ENCODE peak calls at places on chromosomes 12 and 14, in four cellular contexts. One of them, this sample, is unnamed.

GRCh38 chr12:16347391-16348298 is at the start of gene MGST1:
- DNase-seq in GM12892: no peak
- DNase-seq in K562: peak
- DNase-seq in GM12891: peak
- DNase-seq in this sample: no peak

GRCh38 chr12:39490500-39491276 is 47.8 kb upstream of the KIF21A start:
- DNase-seq in GM12892: no peak
- DNase-seq in K562: peak
- DNase-seq in GM12891: no peak
- DNase-seq in this sample: no peak

GRCh38 chr12:118842753-118843335 is 138.5 kb upstream of the SRRM4 start:
- DNase-seq in GM12892: no peak
- DNase-seq in K562: no peak
- DNase-seq in GM12891: no peak
- DNase-seq in this sample: no peak

GRCh38 chr12:78584695-78585094 is 279.9 kb upstream of the SYT1 start:
- DNase-seq in GM12892: no peak
- DNase-seq in K562: peak
- DNase-seq in GM12891: no peak
- DNase-seq in this sample: no peak

GRCh38 chr12:6605425-6606330 is 1.5 kb downstream of the CHD4 start:
- DNase-seq in GM12892: no peak
- DNase-seq in K562: peak
- DNase-seq in GM12891: no peak
- DNase-seq in this sample: no peak

GRCh38 chr14:84403585-84403984 is 1126.4 kb upstream of the FLRT2 start:
- DNase-seq in GM12892: no peak
- DNase-seq in K562: no peak
- DNase-seq in GM12891: no peak
- DNase-seq in this sample: no peak

GRCh38 chr14:64808449-64808848 is 71.3 kb downstream of the SPTB start:
- DNase-seq in GM12892: no peak
- DNase-seq in K562: no peak
- DNase-seq in GM12891: no peak
- DNase-seq in this sample: no peak

GRCh38 chr14:51939211-51939705 is 50.1 kb upstream of the RTRAF start:
- DNase-seq in GM12892: no peak
- DNase-seq in K562: no peak
- DNase-seq in GM12891: no peak
- DNase-seq in this sample: no peak

GRCh38 chr12:29563636-29564035 is 66.2 kb upstream of the OVCH1 start:
- DNase-seq in GM12892: no peak
- DNase-seq in K562: no peak
- DNase-seq in GM12891: no peak
- DNase-seq in this sample: no peak

GRCh38 chr12:117821480-117822175 is 147.2 kb downstream of the KSR2 start:
- DNase-seq in GM12892: no peak
- DNase-seq in K562: no peak
- DNase-seq in GM12891: no peak
- DNase-seq in this sample: no peak

GRCh38 chr12:45615268-45615667 is 114.2 kb upstream of the ARID2 start:
- DNase-seq in GM12892: no peak
- DNase-seq in K562: no peak
- DNase-seq in GM12891: no peak
- DNase-seq in this sample: no peak

GRCh38 chr12:44696542-44696941 is 179.6 kb downstream of the NELL2 start:
- DNase-seq in GM12892: no peak
- DNase-seq in K562: no peak
- DNase-seq in GM12891: no peak
- DNase-seq in this sample: no peak

GRCh38 chr14:59187802-59188460 is 536 bp upstream of the DAAM1 start:
- DNase-seq in GM12892: no peak
- DNase-seq in K562: peak
- DNase-seq in GM12891: no peak
- DNase-seq in this sample: peak

GRCh38 chr14:54763761-54764160 is 138.9 kb downstream of the GCH1 start:
- DNase-seq in GM12892: no peak
- DNase-seq in K562: no peak
- DNase-seq in GM12891: no peak
- DNase-seq in this sample: no peak

GRCh38 chr14:64187331-64187730 is 106.8 kb downstream of the ESR2 start:
- DNase-seq in GM12892: no peak
- DNase-seq in K562: no peak
- DNase-seq in GM12891: no peak
- DNase-seq in this sample: no peak

GRCh38 chr12:9900930-9901329 is 19.6 kb downstream of the KLRF2 start:
- DNase-seq in GM12892: no peak
- DNase-seq in K562: no peak
- DNase-seq in GM12891: no peak
- DNase-seq in this sample: no peak

GRCh38 chr12:79927772-79928474 is 7.0 kb downstream of the PPP1R12A start:
- DNase-seq in GM12892: no peak
- DNase-seq in K562: peak
- DNase-seq in GM12891: no peak
- DNase-seq in this sample: no peak

GRCh38 chr14:99138999-99139865 is 132.8 kb downstream of the BCL11B start:
- DNase-seq in GM12892: no peak
- DNase-seq in K562: no peak
- DNase-seq in GM12891: no peak
- DNase-seq in this sample: no peak

GRCh38 chr12:120856980-120857379 is 47.2 kb downstream of the SPPL3 start:
- DNase-seq in GM12892: no peak
- DNase-seq in K562: peak
- DNase-seq in GM12891: no peak
- DNase-seq in this sample: no peak

GRCh38 chr12:1797991-1798733 is 22.2 kb upstream of the LRTM2 start:
- DNase-seq in GM12892: no peak
- DNase-seq in K562: no peak
- DNase-seq in GM12891: no peak
- DNase-seq in this sample: no peak

GRCh38 chr14:92981726-92982125 is 58.8 kb downstream of the CHGA start:
- DNase-seq in GM12892: no peak
- DNase-seq in K562: no peak
- DNase-seq in GM12891: no peak
- DNase-seq in this sample: no peak

GRCh38 chr12:20044836-20045235 is 323.5 kb upstream of the PDE3A start:
- DNase-seq in GM12892: no peak
- DNase-seq in K562: no peak
- DNase-seq in GM12891: no peak
- DNase-seq in this sample: no peak

GRCh38 chr14:104682107-104682593 is 7.3 kb upstream of the INF2 start:
- DNase-seq in GM12892: no peak
- DNase-seq in K562: no peak
- DNase-seq in GM12891: no peak
- DNase-seq in this sample: no peak

GRCh38 chr14:105075364-105076295 is 10.4 kb upstream of the GPR132 start:
- DNase-seq in GM12892: peak
- DNase-seq in K562: peak
- DNase-seq in GM12891: peak
- DNase-seq in this sample: no peak

GRCh38 chr12:122491991-122492390 is 8.7 kb downstream of the ZCCHC8 start:
- DNase-seq in GM12892: no peak
- DNase-seq in K562: no peak
- DNase-seq in GM12891: no peak
- DNase-seq in this sample: no peak

GRCh38 chr12:127619869-127620769 is 646.9 kb upstream of the TMEM132C start:
- DNase-seq in GM12892: no peak
- DNase-seq in K562: no peak
- DNase-seq in GM12891: no peak
- DNase-seq in this sample: no peak

GRCh38 chr14:69316449-69317391 is 56.8 kb downstream of the GALNT16 start:
- DNase-seq in GM12892: no peak
- DNase-seq in K562: no peak
- DNase-seq in GM12891: no peak
- DNase-seq in this sample: peak

GRCh38 chr12:64611430-64612286 is 1.4 kb downstream of the RASSF3 start:
- DNase-seq in GM12892: no peak
- DNase-seq in K562: peak
- DNase-seq in GM12891: no peak
- DNase-seq in this sample: no peak

GRCh38 chr12:88496429-88497190 is 83.7 kb downstream of the KITLG start:
- DNase-seq in GM12892: no peak
- DNase-seq in K562: no peak
- DNase-seq in GM12891: no peak
- DNase-seq in this sample: no peak

GRCh38 chr14:85057266-85057665 is 472.7 kb upstream of the FLRT2 start:
- DNase-seq in GM12892: no peak
- DNase-seq in K562: no peak
- DNase-seq in GM12891: no peak
- DNase-seq in this sample: no peak

GRCh38 chr12:93453633-93454032 is 11.9 kb upstream of the UBE2N start:
- DNase-seq in GM12892: no peak
- DNase-seq in K562: no peak
- DNase-seq in GM12891: no peak
- DNase-seq in this sample: no peak

GRCh38 chr14:101219896-101220703 is 316.6 kb upstream of the RTL1 start:
- DNase-seq in GM12892: no peak
- DNase-seq in K562: no peak
- DNase-seq in GM12891: no peak
- DNase-seq in this sample: no peak
- TF ChIP-seq POLR2AphosphoS5 in GM12892: no peak
- TF ChIP-seq POLR2AphosphoS5 in K562: no peak
- TF ChIP-seq POLR2AphosphoS5 in GM12891: no peak
- TF ChIP-seq POLR2AphosphoS5 in this sample: no peak

DNA sequence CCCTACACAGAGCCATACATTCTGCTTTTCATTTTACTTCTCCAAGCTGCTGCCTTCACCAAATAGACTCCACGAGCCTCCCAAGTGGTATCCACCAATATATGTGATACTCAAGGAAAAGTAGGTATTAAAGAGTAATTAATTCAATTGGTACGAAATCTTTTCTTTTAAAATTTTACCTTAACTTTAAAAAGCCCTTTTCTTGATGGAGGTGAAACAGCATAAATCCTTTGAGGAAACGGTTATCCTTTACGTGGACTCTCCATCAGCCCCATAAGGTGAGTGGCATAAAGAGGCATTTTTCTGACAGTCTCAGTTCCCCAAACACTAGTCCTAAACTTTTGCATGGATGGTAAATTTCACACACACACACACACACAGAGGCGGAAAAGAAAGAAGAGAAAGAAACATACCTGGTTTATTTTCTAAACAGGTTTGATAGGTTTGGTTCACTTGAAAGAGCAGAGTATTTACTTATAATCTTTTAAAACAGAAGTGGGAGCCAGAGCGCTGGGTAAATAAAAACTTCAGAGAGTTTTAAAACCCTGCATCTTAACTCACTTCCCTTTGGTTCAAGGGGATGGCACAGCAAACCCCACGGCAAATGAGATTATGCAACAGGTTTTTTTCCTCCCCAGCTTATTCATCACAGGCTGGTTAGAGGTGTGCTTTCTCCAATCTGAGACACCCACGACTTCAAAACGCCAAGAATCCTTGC is 1.9 kb downstream of the DUSP16 start:
- DNase-seq in GM12892: no peak
- DNase-seq in K562: peak
- DNase-seq in GM12891: no peak
- DNase-seq in this sample: no peak
- TF ChIP-seq POLR2AphosphoS5 in GM12892: peak
- TF ChIP-seq POLR2AphosphoS5 in K562: no peak
- TF ChIP-seq POLR2AphosphoS5 in GM12891: peak
- TF ChIP-seq POLR2AphosphoS5 in this sample: no peak

GRCh38 chr12:53430116-53430515 is 6.5 kb downstream of the AMHR2 start:
- DNase-seq in GM12892: no peak
- DNase-seq in K562: no peak
- DNase-seq in GM12891: no peak
- DNase-seq in this sample: no peak

GRCh38 chr12:53431187-53431586 is 7.5 kb downstream of the AMHR2 start:
- DNase-seq in GM12892: no peak
- DNase-seq in K562: no peak
- DNase-seq in GM12891: no peak
- DNase-seq in this sample: no peak

GRCh38 chr12:53428741-53429140 is 5.1 kb downstream of the AMHR2 start:
- DNase-seq in GM12892: no peak
- DNase-seq in K562: no peak
- DNase-seq in GM12891: no peak
- DNase-seq in this sample: no peak

GRCh38 chr12:53425515-53426150 is 2.0 kb downstream of the AMHR2 start:
- DNase-seq in GM12892: no peak
- DNase-seq in K562: no peak
- DNase-seq in GM12891: no peak
- DNase-seq in this sample: no peak

DNA sequence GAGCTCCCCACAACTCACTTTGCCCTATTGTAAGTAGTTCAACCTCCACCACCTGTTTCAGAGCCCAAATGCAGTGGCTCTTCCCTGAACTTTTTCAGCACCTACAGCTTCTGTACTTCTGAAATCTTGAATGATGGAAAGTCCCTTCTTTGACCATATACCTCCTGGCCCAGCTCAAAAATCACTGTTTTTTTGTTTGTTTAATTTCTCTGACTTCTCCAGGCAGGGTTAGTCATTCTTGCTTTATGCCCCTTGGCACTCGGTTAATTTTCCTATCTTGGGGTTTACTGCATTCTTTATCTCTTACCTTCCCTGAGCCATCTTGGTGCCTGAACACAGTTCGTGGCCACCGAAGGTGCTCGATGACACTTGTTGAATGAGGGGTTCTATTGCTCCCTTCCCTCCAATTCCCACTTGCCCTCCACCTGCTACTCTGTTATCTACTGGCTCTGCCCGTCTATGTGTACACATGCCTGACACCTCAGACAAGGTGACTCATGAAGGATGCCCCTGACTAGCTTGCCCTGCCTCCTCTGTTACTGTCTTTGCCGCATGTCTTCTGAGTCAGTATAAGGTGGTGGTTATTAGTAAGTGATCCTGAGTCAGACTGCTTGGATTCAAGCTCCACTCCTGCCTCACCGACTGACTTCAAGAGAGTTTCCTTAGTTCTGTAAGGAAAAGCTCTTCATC is 4.4 kb downstream of the AMHR2 start:
- DNase-seq in GM12892: no peak
- DNase-seq in K562: peak
- DNase-seq in GM12891: no peak
- DNase-seq in this sample: peak
- TF ChIP-seq POLR2AphosphoS5 in GM12892: no peak
- TF ChIP-seq POLR2AphosphoS5 in K562: no peak
- TF ChIP-seq POLR2AphosphoS5 in GM12891: no peak
- TF ChIP-seq POLR2AphosphoS5 in this sample: no peak

GRCh38 chr14:53214384-53214783 is 61.3 kb upstream of the DDHD1 start:
- DNase-seq in GM12892: no peak
- DNase-seq in K562: no peak
- DNase-seq in GM12891: no peak
- DNase-seq in this sample: no peak

GRCh38 chr14:53215101-53215500 is 62.0 kb upstream of the DDHD1 start:
- DNase-seq in GM12892: no peak
- DNase-seq in K562: no peak
- DNase-seq in GM12891: no peak
- DNase-seq in this sample: no peak

GRCh38 chr14:53209370-53209769 is 56.2 kb upstream of the DDHD1 start:
- DNase-seq in GM12892: no peak
- DNase-seq in K562: no peak
- DNase-seq in GM12891: no peak
- DNase-seq in this sample: no peak
- TF ChIP-seq POLR2AphosphoS5 in GM12892: no peak
- TF ChIP-seq POLR2AphosphoS5 in K562: no peak
- TF ChIP-seq POLR2AphosphoS5 in GM12891: no peak
- TF ChIP-seq POLR2AphosphoS5 in this sample: no peak

GRCh38 chr12:106333756-106334155 is 23.8 kb upstream of the POLR3B start:
- DNase-seq in GM12892: no peak
- DNase-seq in K562: no peak
- DNase-seq in GM12891: no peak
- DNase-seq in this sample: no peak
- TF ChIP-seq POLR2AphosphoS5 in GM12892: no peak
- TF ChIP-seq POLR2AphosphoS5 in K562: no peak
- TF ChIP-seq POLR2AphosphoS5 in GM12891: no peak
- TF ChIP-seq POLR2AphosphoS5 in this sample: no peak